ENCODE peak calls at places on chromosomes 13 and 19, in eight cellular contexts. T is lung, I is right atrium auricular region, J is fibroblast of lung, K is IMR-90, U is astrocyte, N is OCI-LY7, O is adrenal gland. R is an unnamed sample. For H3K4me1, the result is how much of the 10 kb centered on the place peaks cover.

GRCh38 chr13:65468628-65469027 is 1761.5 kb downstream of the PCDH9 start:
- DNase-seq in T (no peak), I (no peak), J (peak), K (peak), U (peak), N (no peak), O (no peak), R (no peak)

GRCh38 chr13:25237083-25237482 is 50.2 kb downstream of the MTMR6 start:
- DNase-seq in T (no peak), I (no peak), J (no peak), K (no peak), U (no peak), N (peak), O (no peak), R (no peak)

GRCh38 chr13:71218960-71219359 is 648.0 kb downstream of the DACH1 start:
- DNase-seq in T (no peak), I (no peak), J (no peak), K (no peak), U (no peak), N (peak), O (no peak), R (no peak)

GRCh38 chr19:10419646-10420443 is 493 bp upstream of the PDE4A start:
- DNase-seq in T (no peak), I (no peak), J (peak), K (peak), U (peak), N (peak), O (no peak), R (peak)

GRCh38 chr13:114124921-114125320 is 7.5 kb downstream of the RASA3 start:
- DNase-seq in T (no peak), I (no peak), J (peak), K (peak), U (peak), N (no peak), O (no peak), R (peak)

GRCh38 chr13:22496803-22497508 is 683.8 kb upstream of the SGCG start:
- DNase-seq in T (no peak), I (no peak), J (no peak), K (no peak), U (no peak), N (no peak), O (peak), R (no peak)

GRCh38 chr19:5445667-5446066 is 9.6 kb upstream of the ZNRF4 start:
- DNase-seq in T (no peak), I (no peak), J (no peak), K (no peak), U (no peak), N (no peak), O (peak), R (peak)

GRCh38 chr13:27476943-27477681 is 26.7 kb upstream of the MTIF3 start:
- DNase-seq in T (no peak), I (peak), J (peak), K (peak), U (no peak), N (peak), O (no peak), R (peak)

GRCh38 chr19:14413765-14414171 is 5.4 kb downstream of the DDX39A start:
- DNase-seq in T (no peak), I (no peak), J (peak), K (peak), U (peak), N (no peak), O (no peak), R (peak)

GRCh38 chr13:91056746-91057145 is 290.7 kb upstream of the MIR17HG start:
- DNase-seq in T (no peak), I (no peak), J (no peak), K (no peak), U (no peak), N (no peak), O (no peak), R (no peak)

GRCh38 chr19:2266183-2266993 is 10.2 kb upstream of the JSRP1 start:
- DNase-seq in T (peak), I (peak), J (peak), K (peak), U (peak), N (peak), O (peak), R (peak)

GRCh38 chr19:56211718-56212117 is 9.6 kb downstream of the ZSCAN5C start:
- DNase-seq in T (no peak), I (no peak), J (no peak), K (no peak), U (no peak), N (no peak), O (no peak), R (no peak)

GRCh38 chr13:22091222-22091970 is 420.5 kb downstream of the FGF9 start:
- DNase-seq in T (no peak), I (no peak), J (peak), K (peak), U (no peak), N (no peak), O (no peak), R (no peak)

GRCh38 chr13:104204177-104204576 is 1138.0 kb upstream of the SLC10A2 start:
- DNase-seq in T (no peak), I (no peak), J (no peak), K (no peak), U (no peak), N (no peak), O (no peak), R (no peak)

GRCh38 chr13:113297370-113297871 is 382 bp downstream of the LAMP1 start:
- DNase-seq in T (peak), I (no peak), J (no peak), K (no peak), U (no peak), N (no peak), O (peak), R (peak)

DNA sequence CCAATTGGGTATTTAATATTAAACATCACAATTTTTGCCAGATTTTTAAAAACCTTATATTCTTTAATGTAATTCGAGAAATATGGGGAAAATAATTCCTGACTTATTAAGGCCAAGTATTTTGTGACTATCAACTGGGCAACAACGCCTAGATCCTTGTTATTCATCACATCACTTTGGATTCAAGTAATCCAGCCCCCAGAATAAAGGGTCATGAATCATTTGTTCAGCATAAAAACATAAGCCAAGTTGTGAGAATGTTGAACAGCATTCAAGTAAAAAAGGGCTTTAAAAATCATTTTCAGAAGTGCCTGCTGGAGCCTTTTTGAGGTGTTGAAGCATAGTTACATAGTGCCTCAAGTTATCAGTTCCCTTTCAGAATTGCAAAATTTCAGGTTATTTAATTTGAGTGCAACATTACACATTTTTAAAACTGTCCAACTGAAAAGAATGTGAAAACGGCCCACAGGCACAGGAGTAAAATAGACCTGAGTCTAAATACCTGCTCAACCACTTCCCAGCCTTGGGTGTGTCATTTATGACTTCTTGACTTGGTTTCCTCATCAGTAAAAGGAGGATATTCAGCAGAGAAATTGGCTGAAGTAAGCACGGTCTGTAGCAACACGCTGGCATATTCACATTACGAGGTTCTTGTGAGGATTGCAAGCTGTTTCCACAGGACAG is 56.4 kb downstream of the MBNL2 start:
- DNase-seq in T (no peak), I (no peak), J (peak), K (no peak), U (peak), N (no peak), O (no peak), R (peak)
- H3K4me1 ChIP-seq in T (under half), I (half or more), J (under half), K (under half), U (half or more), N (under half), O (half or more), R (half or more)

DNA sequence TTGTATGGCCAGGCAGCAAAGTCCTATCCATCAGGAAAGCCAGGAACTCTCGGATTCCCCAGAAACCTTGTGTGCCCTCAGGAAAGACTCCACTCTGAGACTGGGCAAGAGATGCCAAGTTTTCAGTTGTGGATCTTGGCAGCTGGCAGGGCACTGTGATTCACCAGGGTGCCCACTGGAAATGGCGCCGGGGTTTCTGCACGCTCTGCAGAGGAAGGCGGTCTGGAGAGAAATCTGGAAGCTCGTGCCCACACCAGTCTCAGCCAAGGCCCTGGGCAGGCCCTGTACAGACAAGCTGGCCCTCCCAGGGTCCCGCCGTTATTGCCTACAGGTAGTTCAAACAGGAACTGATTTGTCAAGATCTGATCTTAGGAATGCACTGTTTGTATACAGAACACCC is 4.9 kb downstream of the NAPA start:
- DNase-seq in T (no peak), I (no peak), J (no peak), K (no peak), U (no peak), N (no peak), O (peak), R (peak)
- H3K27ac ChIP-seq in T (no peak), I (peak), J (no peak), K (no peak), U (no peak), N (no peak), O (peak), R (peak)

GRCh38 chr19:40282209-40282580 is 3.0 kb downstream of the AKT2 start:
- DNase-seq in T (no peak), I (no peak), J (no peak), K (no peak), U (no peak), N (no peak), O (no peak), R (no peak)
- H3K4me1 ChIP-seq in T (under half), I (half or more), J (under half), K (under half), U (under half), N (half or more), O (half or more), R (under half)

GRCh38 chr19:13027031-13027430 is 31.8 kb downstream of the NFIX start:
- DNase-seq in T (no peak), I (no peak), J (no peak), K (no peak), U (no peak), N (no peak), O (no peak), R (peak)

GRCh38 chr19:13025819-13026477 is 30.7 kb downstream of the NFIX start:
- DNase-seq in T (no peak), I (no peak), J (no peak), K (no peak), U (no peak), N (no peak), O (no peak), R (peak)

GRCh38 chr19:13028027-13028426 is 32.8 kb downstream of the NFIX start:
- DNase-seq in T (no peak), I (no peak), J (no peak), K (no peak), U (no peak), N (no peak), O (no peak), R (no peak)

GRCh38 chr19:13026478-13026999 is 31.3 kb downstream of the NFIX start:
- DNase-seq in T (no peak), I (no peak), J (peak), K (peak), U (peak), N (no peak), O (no peak), R (peak)

GRCh38 chr19:13027557-13027956 is 32.3 kb downstream of the NFIX start:
- DNase-seq in T (no peak), I (no peak), J (no peak), K (no peak), U (no peak), N (no peak), O (no peak), R (no peak)
- H3K27ac ChIP-seq in T (peak), I (peak), J (peak), K (no peak), U (peak), N (no peak), O (no peak), R (peak)

GRCh38 chr19:29969891-29970290 is 27.9 kb downstream of the URI1 start:
- DNase-seq in T (no peak), I (no peak), J (no peak), K (no peak), U (no peak), N (no peak), O (no peak), R (no peak)

GRCh38 chr19:29965529-29965928 is 23.5 kb downstream of the URI1 start:
- DNase-seq in T (no peak), I (no peak), J (peak), K (peak), U (peak), N (no peak), O (no peak), R (no peak)

GRCh38 chr19:29966594-29967249 is 24.7 kb downstream of the URI1 start:
- DNase-seq in T (no peak), I (no peak), J (peak), K (peak), U (peak), N (peak), O (no peak), R (no peak)

GRCh38 chr19:29971002-29971401 is 29.0 kb downstream of the URI1 start:
- DNase-seq in T (no peak), I (no peak), J (no peak), K (no peak), U (no peak), N (no peak), O (no peak), R (no peak)

GRCh38 chr19:29967623-29968022 is 25.6 kb downstream of the URI1 start:
- DNase-seq in T (no peak), I (no peak), J (peak), K (peak), U (peak), N (no peak), O (peak), R (no peak)
- H3K4me1 ChIP-seq in T (under half), I (under half), J (under half), K (under half), U (under half), N (under half), O (half or more), R (half or more)

GRCh38 chr19:18735324-18735723 is 51.8 kb downstream of the CRTC1 start:
- DNase-seq in T (no peak), I (no peak), J (no peak), K (no peak), U (no peak), N (no peak), O (no peak), R (no peak)

GRCh38 chr19:18737337-18737953 is 53.7 kb downstream of the COMP start:
- DNase-seq in T (no peak), I (no peak), J (no peak), K (peak), U (no peak), N (no peak), O (no peak), R (no peak)

GRCh38 chr19:18735752-18736151 is 52.3 kb downstream of the CRTC1 start:
- DNase-seq in T (no peak), I (no peak), J (no peak), K (no peak), U (no peak), N (no peak), O (no peak), R (no peak)

GRCh38 chr19:18737954-18738351 is 53.2 kb downstream of the COMP start:
- DNase-seq in T (no peak), I (no peak), J (no peak), K (no peak), U (no peak), N (no peak), O (no peak), R (no peak)

DNA sequence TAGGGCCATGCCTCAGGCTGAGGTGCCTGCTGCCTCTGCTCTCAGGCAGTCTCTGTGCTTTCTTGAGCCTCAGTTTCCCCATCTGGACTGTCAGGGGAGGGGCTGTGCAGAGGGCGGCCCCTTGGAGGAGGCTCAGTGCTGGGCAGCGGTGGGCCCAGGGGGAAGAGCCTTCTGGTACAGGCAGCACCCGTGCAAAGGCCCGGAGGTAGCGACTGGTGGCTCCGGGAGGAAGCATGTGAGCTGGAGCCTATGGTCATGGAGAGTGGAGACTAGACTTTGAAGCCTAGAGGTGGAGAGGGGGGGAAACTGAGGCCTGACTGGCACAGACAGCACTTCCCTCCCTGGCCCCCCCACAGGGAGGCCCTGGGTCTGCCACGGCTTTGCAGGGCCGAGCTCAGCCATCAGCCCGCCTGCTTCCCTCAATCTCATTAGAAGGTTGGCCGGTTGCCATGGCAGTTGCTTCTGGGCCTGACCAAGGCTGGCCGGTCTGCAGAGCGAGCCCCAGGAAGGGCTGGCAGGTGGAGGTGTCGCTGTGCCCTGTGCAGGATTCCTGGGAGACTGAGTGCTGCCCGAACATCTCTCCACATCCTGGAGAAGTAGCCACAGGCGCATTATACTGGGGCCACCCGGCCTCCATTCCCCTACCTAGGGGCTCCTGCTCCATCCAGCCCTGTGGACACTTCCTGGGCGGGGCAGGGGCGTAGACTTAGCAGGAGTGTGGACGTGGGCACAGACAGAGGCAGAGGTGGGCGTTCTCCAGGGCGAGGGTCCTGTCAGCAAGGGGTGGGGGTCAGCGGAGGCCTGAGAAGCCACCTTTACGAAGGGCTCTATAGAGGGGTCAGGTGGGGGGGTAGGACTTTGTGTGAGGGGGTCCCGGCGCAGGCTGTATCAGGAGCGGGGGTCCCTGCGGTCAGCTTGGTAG is 53.2 kb downstream of the CRTC1 start:
- DNase-seq in T (no peak), I (no peak), J (peak), K (no peak), U (no peak), N (no peak), O (peak), R (no peak)
- H3K27ac ChIP-seq in T (no peak), I (no peak), J (no peak), K (no peak), U (no peak), N (no peak), O (no peak), R (no peak)